ENCODE peak calls at places on chromosomes 16 and 17, in seven cellular contexts. D, X, O, N, Z, I and B are unnamed samples.

GRCh38 chr16:61993076-61993475 is 43.2 kb downstream of the CDH8 start:
- DNase-seq in Z (no peak), I (no peak), N (no peak), D (no peak), O (no peak), X (no peak), B (no peak)

GRCh38 chr17:69637399-69638165 is 223.1 kb downstream of the MAP2K6 start:
- DNase-seq in I (no peak), N (peak), X (peak), D (no peak), Z (peak), O (no peak), B (no peak)

GRCh38 chr17:43983515-43984411 is 20.7 kb upstream of the NAGS start:
- DNase-seq in X (peak), I (peak), O (no peak), Z (no peak), N (no peak), D (peak), B (peak)

GRCh38 chr16:11094075-11094593 is 149.8 kb downstream of the CLEC16A start:
- DNase-seq in Z (peak), D (peak), X (peak), O (no peak), N (peak), I (no peak), B (no peak)

GRCh38 chr17:75652934-75653549 is 13.9 kb downstream of the RECQL5 start:
- DNase-seq in X (peak), I (peak), Z (peak), O (peak), D (peak), N (peak), B (peak)

GRCh38 chr16:86317617-86318021 is 192.7 kb upstream of the FOXF1 start:
- DNase-seq in N (no peak), D (no peak), Z (no peak), O (no peak), I (no peak), X (no peak), B (no peak)

GRCh38 chr17:7823581-7824001 is 10.4 kb upstream of the KDM6B start:
- DNase-seq in N (no peak), I (no peak), X (no peak), O (no peak), Z (no peak), D (peak), B (peak)

GRCh38 chr17:65530985-65531507 is 30.4 kb downstream of the AXIN2 start:
- DNase-seq in N (peak), Z (no peak), D (peak), O (peak), X (peak), I (no peak), B (peak)

GRCh38 chr17:75078097-75079022 is 9.4 kb upstream of the SLC16A5 start:
- DNase-seq in Z (peak), O (no peak), N (peak), X (peak), D (no peak), I (no peak), B (peak)

GRCh38 chr17:68172461-68172954 is 75.3 kb upstream of the AMZ2 start:
- DNase-seq in X (peak), Z (peak), O (peak), I (peak), D (peak), N (peak), B (peak)

GRCh38 chr16:16143038-16143763 is 80.1 kb downstream of the ABCC6 start:
- DNase-seq in I (peak), D (peak), Z (peak), O (no peak), X (peak), N (no peak), B (peak)

GRCh38 chr16:50708373-50709060 is 15.1 kb downstream of the NOD2 start:
- DNase-seq in Z (no peak), D (no peak), I (no peak), X (no peak), N (no peak), O (no peak), B (no peak)

GRCh38 chr17:49514374-49514738 is 19.3 kb downstream of the NGFR start:
- DNase-seq in X (no peak), D (peak), I (peak), O (no peak), N (no peak), Z (peak), B (peak)

GRCh38 chr16:48580925-48581500 is 29.0 kb downstream of the N4BP1 start:
- DNase-seq in Z (no peak), D (no peak), X (peak), I (no peak), O (no peak), N (no peak), B (no peak)

GRCh38 chr17:75662511-75662910 is 4.4 kb downstream of the RECQL5 start:
- DNase-seq in X (no peak), O (no peak), Z (no peak), I (no peak), N (no peak), D (no peak), B (no peak)

GRCh38 chr16:87806608-87807546 is 41.1 kb upstream of the KLHDC4 start:
- DNase-seq in I (peak), Z (peak), O (no peak), D (peak), N (peak), X (peak), B (peak)

GRCh38 chr16:12349950-12350842 is 373.7 kb downstream of the SNX29 start:
- DNase-seq in D (no peak), O (no peak), Z (no peak), X (no peak), I (no peak), N (no peak), B (no peak)

GRCh38 chr16:27726621-27727275 is 176.8 kb downstream of the KATNIP start:
- DNase-seq in N (peak), D (no peak), Z (no peak), O (no peak), X (peak), I (no peak), B (no peak)

GRCh38 chr16:47627056-47627455 is 165.9 kb downstream of the PHKB start:
- DNase-seq in X (peak), I (no peak), O (no peak), N (no peak), Z (no peak), D (peak), B (no peak)

GRCh38 chr16:48123104-48123788 is 32.5 kb downstream of the ABCC12 start:
- DNase-seq in N (peak), I (no peak), O (no peak), Z (peak), X (peak), D (peak), B (no peak)

GRCh38 chr17:36679815-36680467 is 78.6 kb downstream of the MRM1 start:
- DNase-seq in Z (no peak), X (no peak), O (no peak), N (no peak), I (no peak), D (no peak), B (no peak)

GRCh38 chr17:34201225-34201624 is 53.9 kb upstream of the CCL2 start:
- DNase-seq in Z (no peak), D (no peak), O (no peak), X (peak), I (no peak), N (peak), B (no peak)

GRCh38 chr17:44987194-44987882 is 19.2 kb upstream of the C1QL1 start:
- DNase-seq in N (no peak), O (no peak), X (no peak), D (peak), Z (no peak), I (peak), B (peak)

GRCh38 chr17:17682293-17682736 is 1.1 kb downstream of the RAI1 start:
- DNase-seq in O (no peak), X (peak), Z (peak), I (no peak), D (no peak), N (no peak), B (no peak)

GRCh38 chr17:3843935-3844516 is 2.0 kb downstream of the NCBP3 start:
- DNase-seq in N (no peak), O (no peak), Z (peak), I (no peak), X (peak), D (peak), B (peak)

GRCh38 chr16:11615756-11616447 is 29.2 kb upstream of the LITAF start:
- DNase-seq in X (no peak), N (peak), I (no peak), O (no peak), D (peak), Z (peak), B (peak)

GRCh38 chr17:65222216-65222738 is 85.1 kb downstream of the RGS9 start:
- DNase-seq in O (no peak), Z (no peak), D (no peak), I (no peak), N (peak), X (no peak), B (no peak)

GRCh38 chr17:4249452-4250029 is 14.2 kb downstream of the ANKFY1 start:
- DNase-seq in Z (peak), O (peak), X (peak), N (peak), I (no peak), D (peak), B (no peak)

DNA sequence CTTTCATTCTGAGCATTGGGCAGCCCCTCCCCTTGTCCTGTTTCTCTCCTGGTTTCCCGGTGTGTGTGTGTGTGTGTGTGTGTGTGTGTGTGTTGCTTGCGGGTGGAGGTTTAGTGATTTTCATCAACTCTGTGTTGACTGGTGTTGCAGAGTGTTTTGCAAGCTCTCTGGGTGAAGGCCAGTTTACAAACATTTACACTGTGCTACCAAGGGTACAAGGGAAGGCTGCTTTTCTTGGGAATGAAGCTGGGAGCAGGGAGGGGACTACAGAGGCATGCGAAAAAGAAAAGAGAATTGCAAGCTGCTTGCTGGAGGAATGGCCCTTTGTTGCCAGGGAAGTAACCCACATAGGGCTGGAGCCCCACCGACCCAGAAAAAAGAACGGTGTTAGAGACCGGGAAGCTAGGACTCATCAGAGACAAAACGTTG is 29.6 kb downstream of the HS3ST3B1 start:
- DNase-seq in I (no peak), X (no peak), Z (peak), N (no peak), D (peak), O (peak), B (peak)
- H3K23ac ChIP-seq in I (no peak), X (no peak), Z (no peak), N (no peak), D (no peak), O (no peak), B (no peak)

DNA sequence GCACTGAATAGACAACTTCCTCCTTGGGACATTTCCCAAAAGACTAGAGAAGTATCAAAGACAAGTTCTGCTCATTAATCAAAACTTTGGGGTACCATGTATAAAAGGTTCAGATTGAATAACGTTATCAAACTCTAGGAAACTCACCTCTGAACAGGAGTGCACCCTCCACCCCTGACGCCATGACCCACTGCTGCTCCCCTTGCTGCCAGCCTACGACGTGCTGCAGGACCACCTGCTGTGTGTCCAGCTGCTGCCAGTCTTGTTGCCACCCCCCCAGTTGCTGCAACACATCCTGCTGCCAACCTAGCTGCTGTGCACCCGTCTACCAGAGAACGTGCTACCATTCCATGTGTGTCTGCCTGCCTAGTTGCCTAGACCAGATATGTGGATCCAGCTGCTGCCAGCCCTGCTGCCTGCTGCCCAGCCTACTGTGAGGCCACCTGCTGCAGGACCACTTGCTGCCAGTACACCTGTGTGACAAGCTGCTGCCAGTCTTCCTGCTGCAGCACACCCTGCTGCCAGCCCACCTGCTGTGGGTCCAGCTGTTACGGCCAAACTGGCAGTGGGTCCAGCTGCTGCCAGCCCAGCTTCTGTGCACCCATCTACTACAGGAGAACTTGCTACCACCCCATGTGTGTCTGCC is 13.8 kb upstream of the KRTAP9-2 start:
- DNase-seq in X (no peak), O (no peak), D (no peak), N (no peak), Z (no peak), I (no peak), B (no peak)
- H4K8ac ChIP-seq in X (no peak), O (peak), D (no peak), N (no peak), Z (no peak), I (peak), B (no peak)

DNA sequence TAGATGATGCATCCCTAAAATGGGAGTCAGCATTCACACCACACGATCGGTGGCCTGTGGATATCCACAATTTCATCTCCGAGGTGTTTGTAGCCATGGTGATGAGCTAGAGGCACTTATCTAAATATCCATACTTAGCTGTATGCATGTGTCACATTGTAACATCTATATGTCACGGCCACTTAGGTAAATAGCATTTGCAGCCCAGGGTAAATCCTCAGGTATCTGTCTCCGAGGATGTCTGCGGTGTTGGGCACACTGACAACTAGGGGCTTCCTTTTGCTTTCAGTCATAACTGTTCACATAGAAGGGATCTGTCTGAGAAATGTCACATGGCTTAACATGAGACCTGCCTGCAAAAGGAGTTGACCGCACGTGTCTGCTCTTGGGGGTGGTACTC is 455.2 kb upstream of the ZFHX3 start:
- DNase-seq in O (no peak), N (no peak), Z (no peak), D (no peak), X (no peak), I (no peak), B (no peak)
- H2AK5ac ChIP-seq in O (no peak), N (no peak), Z (no peak), D (no peak), X (no peak), I (no peak), B (no peak)

DNA sequence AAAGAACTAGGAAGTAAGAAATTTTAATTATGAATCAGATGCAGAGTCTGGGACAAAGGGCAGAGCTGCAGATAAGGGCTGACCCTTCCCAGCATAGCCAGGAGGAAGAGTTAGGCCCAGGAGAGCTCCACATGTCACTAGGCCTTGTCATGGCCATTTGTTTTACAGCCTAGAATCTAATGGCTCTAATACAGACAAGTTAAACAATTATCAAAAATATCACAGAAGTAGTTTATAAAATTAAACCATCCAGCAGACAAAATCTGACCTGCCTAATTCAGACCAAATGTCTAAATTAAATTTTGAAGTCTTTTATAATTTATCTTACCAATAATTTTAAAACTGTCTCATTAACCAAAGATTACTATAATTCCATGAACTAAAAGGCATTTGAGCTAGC is 1369.5 kb downstream of the CDH11 start:
- DNase-seq in X (no peak), Z (no peak), I (no peak), N (no peak), O (no peak), D (no peak), B (no peak)
- H3K23ac ChIP-seq in X (no peak), Z (no peak), I (no peak), N (no peak), O (no peak), D (no peak), B (no peak)

GRCh38 chr16:68068926-68069325 is 16.2 kb upstream of the NFATC3 start:
- DNase-seq in O (no peak), N (no peak), I (peak), X (no peak), D (no peak), Z (no peak), B (no peak)

GRCh38 chr16:68062910-68063393 is 22.2 kb upstream of the NFATC3 start:
- DNase-seq in Z (no peak), O (no peak), D (no peak), N (no peak), X (no peak), I (no peak), B (no peak)

GRCh38 chr16:68064791-68065365 is 20.3 kb upstream of the NFATC3 start:
- DNase-seq in D (peak), Z (peak), N (peak), I (peak), X (peak), O (no peak), B (peak)

GRCh38 chr16:68066763-68067162 is 18.4 kb upstream of the NFATC3 start:
- DNase-seq in D (no peak), O (no peak), Z (no peak), I (no peak), X (no peak), N (no peak), B (no peak)

GRCh38 chr16:68065716-68066305 is 19.4 kb upstream of the NFATC3 start:
- DNase-seq in O (no peak), N (peak), I (no peak), Z (peak), X (peak), D (no peak), B (no peak)
- H4K8ac ChIP-seq in O (no peak), N (no peak), I (no peak), Z (no peak), X (no peak), D (no peak), B (no peak)

DNA sequence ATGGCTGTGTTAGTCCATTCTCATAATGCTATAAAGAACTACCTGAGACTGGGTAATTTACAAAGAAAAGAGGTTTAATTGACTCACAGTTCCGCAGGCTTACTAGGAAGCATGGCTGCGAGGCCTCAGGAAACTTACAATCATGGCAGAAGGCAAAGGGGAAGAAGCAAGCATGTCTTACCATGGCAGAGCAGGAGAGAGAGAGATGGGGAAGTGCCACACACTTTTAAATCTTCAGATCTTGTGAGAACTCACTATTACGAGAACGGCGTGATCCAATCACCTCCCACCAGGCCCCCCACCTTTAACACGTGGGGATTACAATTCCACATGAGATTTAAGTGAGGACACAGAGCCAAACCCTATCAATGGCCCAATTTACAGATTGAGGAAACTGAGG is 96.5 kb downstream of the SDK2 start:
- DNase-seq in I (no peak), O (no peak), N (no peak), Z (no peak), X (no peak), D (no peak), B (no peak)
- H2AK5ac ChIP-seq in I (no peak), O (no peak), N (no peak), Z (no peak), X (no peak), D (no peak), B (no peak)

GRCh38 chr16:9097266-9098219 is 6.1 kb downstream of the HAPSTR1 start:
- DNase-seq in Z (no peak), I (no peak), X (no peak), D (no peak), O (no peak), N (no peak), B (no peak)
- H3K23ac ChIP-seq in Z (no peak), I (no peak), X (no peak), D (no peak), O (no peak), N (peak), B (no peak)

DNA sequence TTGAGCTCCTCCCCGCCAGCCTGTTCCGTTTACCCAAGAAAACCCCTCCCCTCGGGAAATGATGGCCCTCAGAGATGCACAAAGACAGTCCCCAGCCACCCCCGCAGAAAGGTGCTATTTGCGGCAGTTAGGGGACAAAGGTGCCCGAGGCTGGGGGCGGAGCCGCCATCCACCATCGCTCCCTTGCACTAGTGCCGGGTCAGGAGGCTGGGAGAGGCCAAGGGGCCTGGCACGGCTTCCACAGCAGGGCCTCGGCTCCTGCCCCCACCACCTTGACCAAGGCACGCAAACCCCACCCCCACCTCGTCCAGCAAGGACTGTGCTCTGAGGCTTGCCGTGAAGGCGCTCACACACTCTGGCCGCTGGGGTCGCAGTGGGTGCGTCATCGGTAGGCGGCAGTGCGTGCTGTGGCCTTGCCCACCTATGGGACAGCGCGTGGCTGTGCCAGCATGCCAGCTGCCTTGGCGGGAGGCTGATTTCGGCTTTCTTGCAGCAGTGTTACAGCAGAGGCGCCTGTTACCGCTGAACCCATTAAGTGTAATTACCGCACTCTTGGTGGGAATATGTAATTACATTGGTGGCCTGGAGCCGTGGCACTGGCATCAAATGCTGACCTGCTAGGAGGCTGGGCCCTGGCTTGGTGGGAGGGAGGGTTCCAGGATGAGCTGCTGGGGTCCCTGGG is 31.8 kb downstream of the TPSG1 start:
- DNase-seq in X (peak), Z (no peak), I (no peak), D (no peak), O (no peak), N (no peak), B (no peak)
- H4K8ac ChIP-seq in X (no peak), Z (no peak), I (no peak), D (no peak), O (no peak), N (no peak), B (no peak)

DNA sequence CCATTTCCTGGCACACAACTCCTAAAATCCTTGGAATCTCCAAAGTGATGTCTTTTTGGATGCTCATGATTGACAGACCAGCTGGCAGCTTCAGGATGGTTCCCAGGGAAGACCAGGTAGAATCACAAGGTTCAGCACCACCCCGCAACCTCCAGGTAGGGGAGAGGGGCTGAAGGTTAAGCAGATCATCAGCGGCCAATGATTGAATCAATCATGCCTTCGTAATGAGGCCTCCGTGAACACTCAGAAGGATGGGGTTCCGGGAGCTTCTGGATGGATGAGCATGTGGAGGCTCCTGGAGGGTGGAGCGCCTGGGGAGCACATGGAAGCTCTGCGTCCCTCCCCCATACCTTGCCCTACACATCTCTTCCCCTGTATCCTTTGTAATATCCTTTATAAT is 185.9 kb downstream of the SEC14L1 start:
- DNase-seq in O (no peak), X (no peak), D (no peak), I (no peak), Z (no peak), N (no peak), B (peak)
- H2AK5ac ChIP-seq in O (peak), X (no peak), D (no peak), I (no peak), Z (no peak), N (peak), B (no peak)